ENCODE peak calls at places on chromosomes 12 and 14, in nine cellular contexts. One of them, this sample, is unnamed. For H3K4me1, the result is how much of the 10 kb centered on the place peaks cover.

GRCh38 chr12:8559676-8560075 is 19.0 kb upstream of the CLEC4E start:
- DNase-seq in adrenal gland: no peak
- DNase-seq in hepatocyte: no peak
- DNase-seq in IMR-90: no peak
- DNase-seq in neuronal stem cell: no peak
- DNase-seq in cardiac muscle cell: no peak
- DNase-seq in uterus: no peak
- DNase-seq in neural progenitor cell: no peak
- DNase-seq in stomach: no peak
- DNase-seq in this sample: no peak

GRCh38 chr12:120882055-120882555 is 22.1 kb downstream of the SPPL3 start:
- DNase-seq in adrenal gland: no peak
- DNase-seq in hepatocyte: no peak
- DNase-seq in IMR-90: no peak
- DNase-seq in neuronal stem cell: no peak
- DNase-seq in cardiac muscle cell: no peak
- DNase-seq in uterus: no peak
- DNase-seq in neural progenitor cell: no peak
- DNase-seq in stomach: no peak
- DNase-seq in this sample: no peak

GRCh38 chr12:57128519-57129247 is 400 bp downstream of the LRP1 start:
- DNase-seq in adrenal gland: no peak
- DNase-seq in hepatocyte: no peak
- DNase-seq in IMR-90: no peak
- DNase-seq in neuronal stem cell: no peak
- DNase-seq in cardiac muscle cell: no peak
- DNase-seq in uterus: no peak
- DNase-seq in neural progenitor cell: peak
- DNase-seq in stomach: no peak
- DNase-seq in this sample: no peak

GRCh38 chr12:74945771-74946198 is 263.9 kb downstream of the KCNC2 start:
- DNase-seq in adrenal gland: no peak
- DNase-seq in hepatocyte: no peak
- DNase-seq in IMR-90: no peak
- DNase-seq in neuronal stem cell: no peak
- DNase-seq in cardiac muscle cell: no peak
- DNase-seq in uterus: no peak
- DNase-seq in neural progenitor cell: no peak
- DNase-seq in stomach: no peak
- DNase-seq in this sample: no peak

GRCh38 chr12:4588916-4589315 is 26.9 kb downstream of the DYRK4 start:
- DNase-seq in adrenal gland: no peak
- DNase-seq in hepatocyte: no peak
- DNase-seq in IMR-90: no peak
- DNase-seq in neuronal stem cell: no peak
- DNase-seq in cardiac muscle cell: no peak
- DNase-seq in uterus: no peak
- DNase-seq in neural progenitor cell: no peak
- DNase-seq in stomach: no peak
- DNase-seq in this sample: no peak

GRCh38 chr14:32354716-32355115 is 25.6 kb downstream of the AKAP6 start:
- DNase-seq in adrenal gland: no peak
- DNase-seq in hepatocyte: no peak
- DNase-seq in IMR-90: no peak
- DNase-seq in neuronal stem cell: no peak
- DNase-seq in cardiac muscle cell: no peak
- DNase-seq in uterus: no peak
- DNase-seq in neural progenitor cell: no peak
- DNase-seq in stomach: no peak
- DNase-seq in this sample: no peak

GRCh38 chr12:22255097-22255496 is 79.4 kb downstream of the ST8SIA1 start:
- DNase-seq in adrenal gland: no peak
- DNase-seq in hepatocyte: peak
- DNase-seq in IMR-90: peak
- DNase-seq in neuronal stem cell: peak
- DNase-seq in cardiac muscle cell: no peak
- DNase-seq in uterus: no peak
- DNase-seq in neural progenitor cell: peak
- DNase-seq in stomach: no peak
- DNase-seq in this sample: no peak

GRCh38 chr12:18343708-18344107 is 82.4 kb downstream of the PIK3C2G start:
- DNase-seq in adrenal gland: no peak
- DNase-seq in hepatocyte: peak
- DNase-seq in IMR-90: no peak
- DNase-seq in neuronal stem cell: no peak
- DNase-seq in cardiac muscle cell: no peak
- DNase-seq in uterus: no peak
- DNase-seq in neural progenitor cell: no peak
- DNase-seq in stomach: no peak
- DNase-seq in this sample: no peak

GRCh38 chr12:27277846-27278260 is 33.8 kb downstream of the STK38L start:
- DNase-seq in adrenal gland: peak
- DNase-seq in hepatocyte: peak
- DNase-seq in IMR-90: peak
- DNase-seq in neuronal stem cell: no peak
- DNase-seq in cardiac muscle cell: peak
- DNase-seq in uterus: peak
- DNase-seq in neural progenitor cell: no peak
- DNase-seq in stomach: no peak
- DNase-seq in this sample: peak

GRCh38 chr12:39145175-39145999 is 240.0 kb upstream of the CPNE8 start:
- DNase-seq in adrenal gland: no peak
- DNase-seq in hepatocyte: peak
- DNase-seq in IMR-90: no peak
- DNase-seq in neuronal stem cell: peak
- DNase-seq in cardiac muscle cell: peak
- DNase-seq in uterus: no peak
- DNase-seq in neural progenitor cell: peak
- DNase-seq in stomach: peak
- DNase-seq in this sample: no peak

GRCh38 chr12:127583041-127583440 is 683.9 kb upstream of the TMEM132C start:
- DNase-seq in adrenal gland: no peak
- DNase-seq in hepatocyte: no peak
- DNase-seq in IMR-90: no peak
- DNase-seq in neuronal stem cell: no peak
- DNase-seq in cardiac muscle cell: no peak
- DNase-seq in uterus: no peak
- DNase-seq in neural progenitor cell: no peak
- DNase-seq in stomach: no peak
- DNase-seq in this sample: no peak

GRCh38 chr12:52232916-52233461 is at the start of gene KRT7:
- DNase-seq in adrenal gland: no peak
- DNase-seq in hepatocyte: peak
- DNase-seq in IMR-90: no peak
- DNase-seq in neuronal stem cell: no peak
- DNase-seq in cardiac muscle cell: no peak
- DNase-seq in uterus: no peak
- DNase-seq in neural progenitor cell: peak
- DNase-seq in stomach: no peak
- DNase-seq in this sample: no peak

GRCh38 chr12:45348311-45348710 is 132.4 kb downstream of the ANO6 start:
- DNase-seq in adrenal gland: no peak
- DNase-seq in hepatocyte: no peak
- DNase-seq in IMR-90: no peak
- DNase-seq in neuronal stem cell: no peak
- DNase-seq in cardiac muscle cell: no peak
- DNase-seq in uterus: no peak
- DNase-seq in neural progenitor cell: no peak
- DNase-seq in stomach: no peak
- DNase-seq in this sample: no peak

GRCh38 chr12:42759622-42760273 is 170.2 kb upstream of the PRICKLE1 start:
- DNase-seq in adrenal gland: peak
- DNase-seq in hepatocyte: peak
- DNase-seq in IMR-90: peak
- DNase-seq in neuronal stem cell: no peak
- DNase-seq in cardiac muscle cell: peak
- DNase-seq in uterus: peak
- DNase-seq in neural progenitor cell: no peak
- DNase-seq in stomach: peak
- DNase-seq in this sample: peak

GRCh38 chr12:106282457-106283097 is 20.0 kb upstream of the TCP11L2 start:
- DNase-seq in adrenal gland: peak
- DNase-seq in hepatocyte: peak
- DNase-seq in IMR-90: peak
- DNase-seq in neuronal stem cell: peak
- DNase-seq in cardiac muscle cell: peak
- DNase-seq in uterus: peak
- DNase-seq in neural progenitor cell: peak
- DNase-seq in stomach: peak
- DNase-seq in this sample: no peak

GRCh38 chr12:22121224-22121623 is 75.2 kb downstream of the CMAS start:
- DNase-seq in adrenal gland: no peak
- DNase-seq in hepatocyte: no peak
- DNase-seq in IMR-90: no peak
- DNase-seq in neuronal stem cell: no peak
- DNase-seq in cardiac muscle cell: no peak
- DNase-seq in uterus: no peak
- DNase-seq in neural progenitor cell: peak
- DNase-seq in stomach: no peak
- DNase-seq in this sample: no peak

GRCh38 chr12:106280101-106280500 is 22.4 kb upstream of the TCP11L2 start:
- DNase-seq in adrenal gland: no peak
- DNase-seq in hepatocyte: no peak
- DNase-seq in IMR-90: no peak
- DNase-seq in neuronal stem cell: no peak
- DNase-seq in cardiac muscle cell: no peak
- DNase-seq in uterus: no peak
- DNase-seq in neural progenitor cell: no peak
- DNase-seq in stomach: no peak
- DNase-seq in this sample: no peak

GRCh38 chr12:25744334-25744733 is 191.3 kb upstream of the LMNTD1 start:
- DNase-seq in adrenal gland: no peak
- DNase-seq in hepatocyte: no peak
- DNase-seq in IMR-90: peak
- DNase-seq in neuronal stem cell: no peak
- DNase-seq in cardiac muscle cell: peak
- DNase-seq in uterus: no peak
- DNase-seq in neural progenitor cell: no peak
- DNase-seq in stomach: no peak
- DNase-seq in this sample: no peak

GRCh38 chr12:38544357-38545066 is 227.9 kb downstream of the ALG10B start:
- DNase-seq in adrenal gland: no peak
- DNase-seq in hepatocyte: no peak
- DNase-seq in IMR-90: no peak
- DNase-seq in neuronal stem cell: peak
- DNase-seq in cardiac muscle cell: no peak
- DNase-seq in uterus: no peak
- DNase-seq in neural progenitor cell: peak
- DNase-seq in stomach: no peak
- DNase-seq in this sample: no peak

GRCh38 chr12:43786899-43787693 is 19.0 kb downstream of the TWF1 start:
- DNase-seq in adrenal gland: no peak
- DNase-seq in hepatocyte: no peak
- DNase-seq in IMR-90: peak
- DNase-seq in neuronal stem cell: no peak
- DNase-seq in cardiac muscle cell: no peak
- DNase-seq in uterus: no peak
- DNase-seq in neural progenitor cell: no peak
- DNase-seq in stomach: no peak
- DNase-seq in this sample: no peak

GRCh38 chr12:124621296-124621660 is 53.9 kb upstream of the NCOR2 start:
- DNase-seq in adrenal gland: peak
- DNase-seq in hepatocyte: peak
- DNase-seq in IMR-90: peak
- DNase-seq in neuronal stem cell: no peak
- DNase-seq in cardiac muscle cell: peak
- DNase-seq in uterus: peak
- DNase-seq in neural progenitor cell: no peak
- DNase-seq in stomach: no peak
- DNase-seq in this sample: peak
- H3K4me1 ChIP-seq in adrenal gland: under half
- H3K4me1 ChIP-seq in hepatocyte: under half
- H3K4me1 ChIP-seq in IMR-90: under half
- H3K4me1 ChIP-seq in neuronal stem cell: under half
- H3K4me1 ChIP-seq in cardiac muscle cell: under half
- H3K4me1 ChIP-seq in uterus: under half
- H3K4me1 ChIP-seq in neural progenitor cell: under half
- H3K4me1 ChIP-seq in stomach: under half
- H3K4me1 ChIP-seq in this sample: under half

GRCh38 chr12:110638792-110639191 is 24.9 kb downstream of the TCTN1 start:
- DNase-seq in adrenal gland: no peak
- DNase-seq in hepatocyte: no peak
- DNase-seq in IMR-90: peak
- DNase-seq in neuronal stem cell: no peak
- DNase-seq in cardiac muscle cell: no peak
- DNase-seq in uterus: no peak
- DNase-seq in neural progenitor cell: no peak
- DNase-seq in stomach: no peak
- DNase-seq in this sample: no peak
- H3K4me1 ChIP-seq in adrenal gland: under half
- H3K4me1 ChIP-seq in hepatocyte: under half
- H3K4me1 ChIP-seq in IMR-90: under half
- H3K4me1 ChIP-seq in neuronal stem cell: under half
- H3K4me1 ChIP-seq in cardiac muscle cell: under half
- H3K4me1 ChIP-seq in uterus: under half
- H3K4me1 ChIP-seq in neural progenitor cell: under half
- H3K4me1 ChIP-seq in stomach: under half
- H3K4me1 ChIP-seq in this sample: under half

DNA sequence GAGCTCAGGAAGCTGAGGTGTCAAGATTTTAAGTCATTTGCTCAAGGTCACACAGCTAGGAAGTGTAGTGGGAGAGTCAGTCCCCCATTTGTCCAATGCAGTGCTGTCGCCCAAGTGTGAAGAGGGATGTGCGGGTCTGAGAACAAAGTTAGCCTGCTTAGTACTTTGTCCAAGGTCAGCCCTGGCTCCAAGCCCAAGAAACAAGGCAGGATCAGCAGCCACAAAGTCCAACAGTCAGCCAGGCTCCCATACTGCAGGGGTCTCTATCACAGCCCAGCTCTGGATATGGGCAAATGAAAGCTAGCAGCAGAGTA is 90.8 kb upstream of the EEA1 start:
- DNase-seq in adrenal gland: peak
- DNase-seq in hepatocyte: peak
- DNase-seq in IMR-90: no peak
- DNase-seq in neuronal stem cell: no peak
- DNase-seq in cardiac muscle cell: no peak
- DNase-seq in uterus: no peak
- DNase-seq in neural progenitor cell: no peak
- DNase-seq in stomach: peak
- DNase-seq in this sample: no peak
- H3K4me1 ChIP-seq in adrenal gland: under half
- H3K4me1 ChIP-seq in hepatocyte: half or more
- H3K4me1 ChIP-seq in IMR-90: under half
- H3K4me1 ChIP-seq in neuronal stem cell: under half
- H3K4me1 ChIP-seq in cardiac muscle cell: under half
- H3K4me1 ChIP-seq in uterus: under half
- H3K4me1 ChIP-seq in neural progenitor cell: under half
- H3K4me1 ChIP-seq in stomach: under half
- H3K4me1 ChIP-seq in this sample: under half

DNA sequence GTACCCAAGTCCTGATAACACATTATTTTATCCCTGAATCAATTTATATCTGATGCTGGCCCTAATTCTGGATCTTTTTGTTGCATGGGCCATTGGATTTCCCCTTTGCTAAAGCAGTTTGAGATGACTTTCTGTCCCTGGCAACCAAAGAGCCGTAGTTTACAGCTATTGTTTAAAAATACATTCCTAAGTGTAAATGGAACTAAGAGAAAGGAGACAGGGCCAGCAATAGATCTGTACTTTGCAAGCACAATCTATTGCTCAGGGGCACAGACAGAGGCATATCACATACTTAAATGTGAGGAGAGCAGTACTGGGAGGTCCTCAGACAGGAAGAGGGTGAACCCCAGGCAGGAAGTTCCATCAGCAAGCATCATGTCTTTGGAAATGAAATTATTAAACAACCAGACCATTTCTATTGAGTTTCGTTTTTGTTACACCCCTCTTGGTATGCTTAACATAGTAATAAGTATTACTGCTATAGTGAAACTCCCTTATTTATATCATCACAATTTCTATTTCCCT is 126.6 kb downstream of the ZFP36L1 start:
- DNase-seq in adrenal gland: no peak
- DNase-seq in hepatocyte: no peak
- DNase-seq in IMR-90: peak
- DNase-seq in neuronal stem cell: no peak
- DNase-seq in cardiac muscle cell: no peak
- DNase-seq in uterus: no peak
- DNase-seq in neural progenitor cell: no peak
- DNase-seq in stomach: no peak
- DNase-seq in this sample: no peak
- H3K4me1 ChIP-seq in adrenal gland: half or more
- H3K4me1 ChIP-seq in hepatocyte: under half
- H3K4me1 ChIP-seq in IMR-90: under half
- H3K4me1 ChIP-seq in neuronal stem cell: under half
- H3K4me1 ChIP-seq in cardiac muscle cell: half or more
- H3K4me1 ChIP-seq in uterus: under half
- H3K4me1 ChIP-seq in neural progenitor cell: under half
- H3K4me1 ChIP-seq in stomach: half or more
- H3K4me1 ChIP-seq in this sample: half or more

This sample was measured in thoracic aorta.